ENCODE peak calls at places on chromosomes 2 and 18, in ten cellular contexts. N, S, J, M, R, H, V, U, B and G are unnamed samples.
A peak's percentile ranks its signal among the peaks of the same experiment; 100 is the strongest.

GRCh38 chr2:209391776-209392401 is 32.0 kb upstream of the MAP2 start:
- DNase-seq in N (no peak), S (no peak), J (no peak), M (no peak), R (no peak), H (no peak), V (no peak), U (no peak), B (peak; percentile 14), G (no peak)

GRCh38 chr2:105391058-105391627 is 7.7 kb downstream of the FHL2 start:
- DNase-seq in N (peak; percentile 7), S (no peak), J (no peak), M (no peak), R (no peak), H (no peak), V (no peak), U (no peak), B (no peak), G (no peak)

GRCh38 chr2:215460682-215461081 is 24.8 kb upstream of the FN1 start:
- DNase-seq in N (no peak), S (no peak), J (no peak), M (no peak), R (no peak), H (no peak), V (no peak), U (no peak), B (no peak), G (no peak)

GRCh38 chr2:149661844-149662243 is 74.3 kb upstream of the MMADHC start:
- DNase-seq in N (peak; percentile 25), S (no peak), J (no peak), M (no peak), R (peak; percentile 39), H (peak; percentile 53), V (no peak), U (no peak), B (peak; percentile 4), G (no peak)

GRCh38 chr2:96769816-96770215 is 9.1 kb downstream of the CNNM4 start:
- DNase-seq in N (peak; percentile 54), S (no peak), J (no peak), M (no peak), R (peak; percentile 30), H (peak; percentile 87), V (no peak), U (no peak), B (no peak), G (no peak)

GRCh38 chr18:70415823-70416488 is 127.1 kb downstream of the SOCS6 start:
- DNase-seq in N (peak; percentile 31), S (no peak), J (no peak), M (no peak), R (peak; percentile 51), H (no peak), V (no peak), U (no peak), B (no peak), G (no peak)

GRCh38 chr2:159617651-159618050 is 1.3 kb upstream of the BAZ2B start:
- DNase-seq in N (no peak), S (no peak), J (no peak), M (no peak), R (no peak), H (peak; percentile 20), V (no peak), U (no peak), B (peak; percentile 63), G (no peak)

GRCh38 chr2:102044235-102044920 is 52.6 kb downstream of the IL1R2 start:
- DNase-seq in N (no peak), S (no peak), J (no peak), M (no peak), R (no peak), H (no peak), V (no peak), U (no peak), B (no peak), G (no peak)

GRCh38 chr2:144511222-144511855 is 8.6 kb downstream of the ZEB2 start:
- DNase-seq in N (no peak), S (no peak), J (no peak), M (no peak), R (no peak), H (no peak), V (no peak), U (no peak), B (no peak), G (no peak)
- TF ChIP-seq POLR2AphosphoS5 in N (no peak), S (no peak), J (no peak), M (no peak), R (no peak), H (no peak), V (no peak), U (no peak), B (no peak), G (no peak)

GRCh38 chr18:63244585-63244984 is 75.0 kb downstream of the BCL2 start:
- DNase-seq in N (no peak), S (no peak), J (no peak), M (no peak), R (no peak), H (no peak), V (no peak), U (no peak), B (no peak), G (no peak)

GRCh38 chr18:63240541-63241316 is 78.8 kb downstream of the BCL2 start:
- DNase-seq in N (no peak), S (no peak), J (no peak), M (no peak), R (no peak), H (no peak), V (no peak), U (no peak), B (no peak), G (no peak)

GRCh38 chr18:63238711-63239110 is 80.9 kb downstream of the BCL2 start:
- DNase-seq in N (no peak), S (no peak), J (no peak), M (no peak), R (no peak), H (no peak), V (no peak), U (no peak), B (peak; percentile 59), G (no peak)

GRCh38 chr18:63241317-63241712 is 78.3 kb downstream of the BCL2 start:
- DNase-seq in N (no peak), S (no peak), J (no peak), M (no peak), R (no peak), H (no peak), V (no peak), U (no peak), B (no peak), G (no peak)

GRCh38 chr18:63241739-63242138 is 77.8 kb downstream of the BCL2 start:
- DNase-seq in N (no peak), S (no peak), J (no peak), M (no peak), R (no peak), H (no peak), V (no peak), U (no peak), B (no peak), G (no peak)
- TF ChIP-seq POLR2AphosphoS5 in N (no peak), S (no peak), J (no peak), M (no peak), R (no peak), H (no peak), V (no peak), U (no peak), B (no peak), G (no peak)

GRCh38 chr2:190880374-190881073 is at the start of gene GLS:
- DNase-seq in N (peak; percentile 98), S (peak; percentile 89), J (peak; percentile 98), M (peak; percentile 80), R (peak; percentile 97), H (peak; percentile 97), V (peak; percentile 85), U (peak; percentile 98), B (peak; percentile 99), G (peak; percentile 86)

GRCh38 chr2:190882327-190882766 is 1.7 kb downstream of the GLS start:
- DNase-seq in N (no peak), S (no peak), J (no peak), M (no peak), R (no peak), H (no peak), V (no peak), U (no peak), B (no peak), G (peak; percentile 51)

GRCh38 chr2:190882831-190883582 is 2.4 kb downstream of the GLS start:
- DNase-seq in N (no peak), S (no peak), J (no peak), M (no peak), R (no peak), H (no peak), V (no peak), U (no peak), B (no peak), G (no peak)

GRCh38 chr2:190881074-190881479 is 456 bp downstream of the GLS start:
- DNase-seq in N (no peak), S (no peak), J (no peak), M (no peak), R (no peak), H (no peak), V (no peak), U (no peak), B (no peak), G (no peak)

DNA sequence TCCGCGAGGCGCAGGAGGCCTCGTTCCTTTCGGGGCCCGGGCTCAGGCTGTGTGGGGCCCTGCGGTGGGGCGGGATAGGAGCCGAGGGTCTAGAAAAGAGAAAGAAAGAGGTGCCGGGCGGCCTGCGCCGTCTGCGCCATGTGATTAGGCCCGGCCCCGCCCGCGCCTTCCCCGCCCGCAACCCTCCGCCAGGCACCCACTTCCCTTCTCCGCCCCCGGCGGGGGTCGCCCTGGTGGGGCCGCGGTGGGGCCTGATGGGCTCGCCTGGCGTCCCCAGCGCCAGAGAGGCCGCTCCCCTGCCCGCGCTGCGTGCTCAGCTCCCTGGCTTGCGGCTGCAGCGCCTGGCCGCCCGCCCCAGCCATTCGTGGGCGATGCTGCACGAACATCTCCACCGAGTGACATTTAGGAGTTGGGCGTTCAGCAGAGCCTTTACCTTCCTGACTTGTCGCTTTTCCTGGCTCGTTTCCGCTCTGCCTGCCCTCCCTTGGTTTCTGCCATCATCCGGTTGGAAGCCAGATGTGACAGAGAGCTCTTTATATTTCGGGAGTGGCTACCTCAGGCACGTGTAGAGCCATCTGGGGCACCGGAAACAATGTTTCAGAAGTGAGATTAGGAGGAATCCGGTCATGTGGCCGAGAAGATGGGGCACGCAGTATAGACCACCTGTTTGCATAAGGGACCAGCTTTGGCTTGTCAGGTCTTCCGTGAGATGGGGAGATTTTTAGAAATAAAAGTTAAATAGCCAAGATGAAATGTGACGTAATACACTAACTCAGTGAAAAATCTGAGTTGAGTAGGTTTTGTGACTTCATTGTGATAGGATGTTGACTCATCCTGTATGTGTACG is 1.1 kb downstream of the GLS start:
- DNase-seq in N (peak; percentile 77), S (peak; percentile 26), J (peak; percentile 94), M (peak; percentile 53), R (peak; percentile 59), H (peak; percentile 40), V (no peak), U (peak; percentile 95), B (peak; percentile 84), G (peak; percentile 80)
- TF ChIP-seq POLR2AphosphoS5 in N (peak; percentile 64), S (peak; percentile 74), J (peak; percentile 64), M (peak; percentile 86), R (no peak), H (peak; percentile 25), V (peak; percentile 74), U (peak; percentile 78), B (peak; percentile 59), G (peak; percentile 94)

DNA sequence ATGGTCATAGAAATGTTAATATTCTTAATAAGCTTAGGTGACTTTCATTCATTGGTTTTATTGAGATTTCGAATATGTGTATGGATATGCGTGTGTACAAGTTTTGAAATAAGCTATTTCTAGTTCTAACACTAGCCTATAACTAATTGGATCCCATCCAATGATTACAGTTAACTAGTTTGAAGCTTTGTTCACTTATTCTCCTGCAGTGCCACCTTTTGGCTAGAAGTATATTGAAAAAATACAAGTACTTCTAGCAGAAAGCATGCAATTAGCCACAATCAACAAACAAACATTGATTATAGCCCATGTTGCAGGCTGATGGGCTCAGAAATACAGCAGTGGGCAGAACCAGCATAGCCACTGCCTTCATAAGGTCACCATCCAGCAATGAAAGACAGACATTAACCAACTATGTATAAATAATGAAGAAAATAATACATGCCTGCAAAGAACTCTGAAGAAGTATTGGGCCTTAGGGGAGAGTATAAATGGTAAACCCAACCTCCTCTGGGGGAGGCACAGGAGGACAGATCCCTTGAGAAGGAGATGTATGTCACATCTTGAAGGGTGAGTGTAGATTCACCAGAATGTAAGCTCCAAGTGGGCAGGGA is 5.1 kb upstream of the PIEZO2 start:
- DNase-seq in N (no peak), S (no peak), J (no peak), M (no peak), R (no peak), H (no peak), V (no peak), U (no peak), B (peak; percentile 73), G (peak; percentile 30)
- TF ChIP-seq POLR2AphosphoS5 in N (no peak), S (no peak), J (no peak), M (no peak), R (no peak), H (no peak), V (no peak), U (no peak), B (no peak), G (no peak)